ENCODE peak calls at places on chromosomes 16 and 17, in seven cellular contexts. V, X, F, L, J, W and G are unnamed samples.

GRCh38 chr17:79799174-79799537 is 2.3 kb upstream of the CBX8 start:
- DNase-seq in V (no peak), X (no peak), F (no peak), L (no peak), J (no peak), W (no peak), G (no peak)

GRCh38 chr16:88678224-88678979 is 7.9 kb downstream of the SNAI3 start:
- DNase-seq in V (no peak), X (no peak), F (no peak), L (no peak), J (no peak), W (no peak), G (no peak)

GRCh38 chr17:32518856-32519768 is 32.3 kb downstream of the CDK5R1 start:
- DNase-seq in V (peak; percentile 49), X (peak; percentile 54), F (peak; percentile 81), L (peak; percentile 51), J (peak; percentile 63), W (peak; percentile 72), G (peak; percentile 62)

GRCh38 chr17:67675481-67675880 is 42.3 kb upstream of the NOL11 start:
- DNase-seq in V (no peak), X (no peak), F (no peak), L (no peak), J (no peak), W (no peak), G (no peak)

GRCh38 chr17:6135996-6136395 is 65.8 kb downstream of the WSCD1 start:
- DNase-seq in V (no peak), X (no peak), F (no peak), L (no peak), J (no peak), W (no peak), G (no peak)

GRCh38 chr17:56742601-56743000 is 91.1 kb downstream of the C17orf67 start:
- DNase-seq in V (no peak), X (peak; percentile 37), F (no peak), L (no peak), J (no peak), W (no peak), G (no peak)

GRCh38 chr16:3999479-3999868 is 116.8 kb downstream of the ADCY9 start:
- DNase-seq in V (no peak), X (peak; percentile 82), F (no peak), L (no peak), J (no peak), W (no peak), G (no peak)

GRCh38 chr17:61218438-61218837 is 181.2 kb upstream of the TBX2 start:
- DNase-seq in V (no peak), X (peak; percentile 69), F (no peak), L (no peak), J (no peak), W (peak; percentile 41), G (no peak)

GRCh38 chr16:15966420-15967222 is 17.2 kb downstream of the ABCC1 start:
- DNase-seq in V (no peak), X (peak; percentile 75), F (no peak), L (no peak), J (no peak), W (peak; percentile 85), G (no peak)

GRCh38 chr16:55678061-55678935 is 22.5 kb downstream of the SLC6A2 start:
- DNase-seq in V (no peak), X (no peak), F (no peak), L (no peak), J (no peak), W (no peak), G (peak; percentile 79)

GRCh38 chr17:48871551-48872351 is 20.8 kb upstream of the ATP5MC1 start:
- DNase-seq in V (no peak), X (no peak), F (no peak), L (no peak), J (no peak), W (no peak), G (no peak)

GRCh38 chr17:74152591-74153455 is 50.7 kb upstream of the RPL38 start:
- DNase-seq in V (no peak), X (peak; percentile 8), F (no peak), L (no peak), J (no peak), W (no peak), G (no peak)

GRCh38 chr17:6471531-6472465 is 27.5 kb downstream of the PIMREG start:
- DNase-seq in V (no peak), X (peak; percentile 50), F (no peak), L (no peak), J (no peak), W (peak; percentile 62), G (no peak)

GRCh38 chr16:9797306-9797705 is 384.9 kb downstream of the GRIN2A start:
- DNase-seq in V (no peak), X (peak; percentile 35), F (no peak), L (no peak), J (no peak), W (peak; percentile 4), G (no peak)

GRCh38 chr16:11757671-11758545 is 15.3 kb upstream of the TXNDC11 start:
- DNase-seq in V (no peak), X (peak; percentile 18), F (no peak), L (no peak), J (no peak), W (no peak), G (no peak)

GRCh38 chr16:84597518-84598390 is 20.1 kb downstream of the COTL1 start:
- DNase-seq in V (no peak), X (no peak), F (no peak), L (no peak), J (no peak), W (no peak), G (no peak)

GRCh38 chr17:77254961-77255741 is 114.4 kb downstream of the SEC14L1 start:
- DNase-seq in V (no peak), X (peak; percentile 91), F (no peak), L (no peak), J (no peak), W (peak; percentile 98), G (no peak)

GRCh38 chr16:48206594-48207242 is 37.4 kb upstream of the LONP2 start:
- DNase-seq in V (no peak), X (peak; percentile 18), F (no peak), L (no peak), J (no peak), W (peak; percentile 71), G (no peak)

GRCh38 chr16:68257906-68258800 is 6.2 kb upstream of the SLC7A6 start:
- DNase-seq in V (no peak), X (peak; percentile 86), F (no peak), L (no peak), J (no peak), W (peak; percentile 59), G (no peak)

GRCh38 chr17:50198026-50198669 is 3.3 kb downstream of the COL1A1 start:
- DNase-seq in V (peak; percentile 64), X (peak; percentile 60), F (peak; percentile 8), L (peak; percentile 44), J (peak; percentile 48), W (peak; percentile 77), G (peak; percentile 76)

GRCh38 chr16:1279081-1279944 is 23.4 kb downstream of the TPSD1 start:
- DNase-seq in V (no peak), X (no peak), F (no peak), L (no peak), J (no peak), W (no peak), G (no peak)

GRCh38 chr17:60151355-60151754 is 1.6 kb downstream of the CA4 start:
- DNase-seq in V (no peak), X (no peak), F (no peak), L (no peak), J (no peak), W (peak; percentile 11), G (no peak)

GRCh38 chr17:41308918-41309359 is at the start of gene KRTAP16-1:
- DNase-seq in V (peak; percentile 36), X (no peak), F (no peak), L (peak; percentile 38), J (peak; percentile 15), W (no peak), G (no peak)

GRCh38 chr16:88639231-88640038 is 1.1 kb downstream of the IL17C start:
- DNase-seq in V (no peak), X (no peak), F (no peak), L (no peak), J (no peak), W (no peak), G (no peak)

GRCh38 chr16:48385272-48385953 is at the start of gene SIAH1:
- DNase-seq in V (peak; percentile 89), X (peak; percentile 77), F (peak; percentile 85), L (peak; percentile 89), J (peak; percentile 81), W (peak; percentile 82), G (peak; percentile 88)

GRCh38 chr17:42126836-42127235 is 4.2 kb downstream of the HSPB9 start:
- DNase-seq in V (no peak), X (no peak), F (no peak), L (no peak), J (no peak), W (no peak), G (no peak)

GRCh38 chr17:41335747-41336146 is 14.9 kb downstream of the KRT33A start:
- DNase-seq in V (no peak), X (no peak), F (no peak), L (no peak), J (no peak), W (no peak), G (no peak)

GRCh38 chr16:23509763-23510153 is 536 bp downstream of the GGA2 start:
- DNase-seq in V (peak; percentile 28), X (peak; percentile 24), F (no peak), L (no peak), J (peak; percentile 22), W (peak; percentile 34), G (peak; percentile 27)